ENCODE peak calls at places on chromosomes 12 and 14, in ten cellular contexts. G is K562, L is coronary artery, M is NCI-H1105 treated with DMSO at 0.1 percent for 48 hours, R is globus pallidus, P is cerebellum, K is psoas muscle, I is activated T-helper 1 cell treated with Interleukin-2 at 50 U/mL for 16 hours, A is neural progenitor cell, O is iris pigment epithelial cell. Z is an unnamed sample.
A peak's percentile ranks its signal among the peaks of the same experiment; 100 is the strongest.

GRCh38 chr12:120763250-120763649 is 37.6 kb downstream of the ACADS start:
- DNase-seq in G (no peak), L (no peak), M (no peak), R (no peak), P (no peak), K (no peak), I (no peak), A (no peak), O (no peak), Z (no peak)

GRCh38 chr12:50224026-50224692 is 57.0 kb upstream of the CERS5 start:
- DNase-seq in G (no peak), L (no peak), M (peak; percentile 24), R (no peak), P (peak; percentile 45), K (no peak), I (peak; percentile 17), A (peak; percentile 38), O (no peak), Z (peak; percentile 68)

GRCh38 chr12:53728206-53728605 is 954 bp upstream of the CALCOCO1 start:
- DNase-seq in G (no peak), L (no peak), M (no peak), R (no peak), P (no peak), K (no peak), I (no peak), A (peak; percentile 8), O (no peak), Z (no peak)

GRCh38 chr14:77485256-77485655 is 13.4 kb downstream of the ISM2 start:
- DNase-seq in G (no peak), L (no peak), M (no peak), R (no peak), P (no peak), K (no peak), I (no peak), A (no peak), O (no peak), Z (no peak)

GRCh38 chr12:52354197-52354596 is 13.1 kb downstream of the KRT85 start:
- DNase-seq in G (no peak), L (no peak), M (peak; percentile 64), R (no peak), P (no peak), K (no peak), I (no peak), A (no peak), O (no peak), Z (no peak)

GRCh38 chr12:117119592-117120198 is 20.5 kb upstream of the TESC start:
- DNase-seq in G (peak; percentile 72), L (no peak), M (no peak), R (no peak), P (no peak), K (peak; percentile 37), I (no peak), A (peak; percentile 73), O (no peak), Z (peak; percentile 47)

GRCh38 chr14:37195327-37195726 is 2.4 kb upstream of the MIPOL1 start:
- DNase-seq in G (no peak), L (no peak), M (no peak), R (no peak), P (no peak), K (no peak), I (no peak), A (no peak), O (peak; percentile 12), Z (no peak)

GRCh38 chr12:613996-614726 is 49.1 kb downstream of the NINJ2 start:
- DNase-seq in G (no peak), L (no peak), M (no peak), R (peak; percentile 67), P (no peak), K (no peak), I (no peak), A (peak; percentile 61), O (no peak), Z (peak; percentile 66)

GRCh38 chr12:121364657-121365265 is 12.6 kb upstream of the ANAPC5 start:
- DNase-seq in G (no peak), L (no peak), M (no peak), R (no peak), P (no peak), K (no peak), I (no peak), A (no peak), O (no peak), Z (no peak)

GRCh38 chr14:51488569-51489220 is 163.0 kb upstream of the FRMD6 start:
- DNase-seq in G (no peak), L (no peak), M (peak; percentile 70), R (no peak), P (no peak), K (no peak), I (no peak), A (no peak), O (peak; percentile 18), Z (no peak)

GRCh38 chr12:28780096-28780495 is 369.0 kb upstream of the FAR2 start:
- DNase-seq in G (peak; percentile 38), L (no peak), M (no peak), R (no peak), P (no peak), K (no peak), I (no peak), A (no peak), O (peak; percentile 76), Z (no peak)

GRCh38 chr14:92122761-92123160 is 992 bp downstream of the CPSF2 start:
- DNase-seq in G (no peak), L (no peak), M (no peak), R (no peak), P (no peak), K (no peak), I (no peak), A (no peak), O (no peak), Z (no peak)

GRCh38 chr14:65287264-65288131 is 125.0 kb upstream of the FUT8 start:
- DNase-seq in G (no peak), L (no peak), M (no peak), R (no peak), P (no peak), K (no peak), I (peak; percentile 23), A (no peak), O (no peak), Z (peak; percentile 86)

GRCh38 chr14:52069617-52070431 is 965 bp upstream of the NID2 start:
- DNase-seq in G (no peak), L (peak; percentile 80), M (no peak), R (no peak), P (no peak), K (peak; percentile 39), I (no peak), A (peak; percentile 74), O (peak; percentile 90), Z (peak; percentile 36)

GRCh38 chr14:22650960-22651521 is 6.9 kb upstream of the OR6J1 start:
- DNase-seq in G (peak; percentile 58), L (peak; percentile 8), M (no peak), R (no peak), P (no peak), K (no peak), I (no peak), A (no peak), O (no peak), Z (peak; percentile 46)